ENCODE peak calls at places on chromosomes 5 and 9, in five cellular contexts. O, J, Z, C and E are unnamed samples.

GRCh38 chr5:24005384-24005783 is 498.0 kb downstream of the PRDM9 start:
- DNase-seq in O (no peak), J (no peak), Z (no peak), C (no peak), E (no peak)

GRCh38 chr5:102738037-102738436 is 17.1 kb upstream of the PAM start:
- DNase-seq in O (no peak), J (no peak), Z (no peak), C (no peak), E (no peak)

GRCh38 chr5:143262393-143263174 is 140.9 kb downstream of the NR3C1 start:
- DNase-seq in O (no peak), J (no peak), Z (no peak), C (no peak), E (no peak)

GRCh38 chr9:79652598-79652997 is 80.8 kb downstream of the TLE4 start:
- DNase-seq in O (no peak), J (no peak), Z (no peak), C (no peak), E (no peak)

GRCh38 chr5:91150189-91150588 is 232.9 kb downstream of the ARRDC3 start:
- DNase-seq in O (no peak), J (no peak), Z (no peak), C (no peak), E (no peak)

GRCh38 chr5:102807878-102808502 is 52.9 kb downstream of the PAM start:
- DNase-seq in O (peak; percentile 59), J (no peak), Z (no peak), C (no peak), E (no peak)

GRCh38 chr9:69549310-69550202 is 122.6 kb downstream of the APBA1 start:
- DNase-seq in O (peak; percentile 57), J (no peak), Z (peak; percentile 4), C (no peak), E (no peak)

GRCh38 chr5:149956685-149957084 is 3.9 kb upstream of the SLC26A2 start:
- DNase-seq in O (no peak), J (no peak), Z (no peak), C (no peak), E (no peak)

GRCh38 chr9:100466171-100466827 is 6.7 kb upstream of the TMEFF1 start:
- DNase-seq in O (peak; percentile 73), J (no peak), Z (no peak), C (no peak), E (no peak)

GRCh38 chr5:4375640-4376039 is 764.5 kb upstream of the ADAMTS16 start:
- DNase-seq in O (no peak), J (no peak), Z (no peak), C (no peak), E (no peak)

GRCh38 chr9:125744616-125745387 is 2.4 kb upstream of the PBX3 start:
- DNase-seq in O (no peak), J (no peak), Z (no peak), C (no peak), E (no peak)

GRCh38 chr5:7926296-7926695 is 57.3 kb downstream of the MTRR start:
- DNase-seq in O (no peak), J (no peak), Z (no peak), C (no peak), E (no peak)

GRCh38 chr9:129584136-129584535 is 36.8 kb downstream of the C9orf50 start:
- DNase-seq in O (peak; percentile 88), J (no peak), Z (no peak), C (peak; percentile 70), E (no peak)

GRCh38 chr9:99057665-99058625 is 47.0 kb upstream of the TGFBR1 start:
- DNase-seq in O (no peak), J (peak; percentile 34), Z (no peak), C (no peak), E (no peak)

GRCh38 chr5:22889714-22890113 is 36.6 kb upstream of the CDH12 start:
- DNase-seq in O (peak; percentile 22), J (no peak), Z (no peak), C (no peak), E (no peak)

GRCh38 chr9:4640027-4640426 is 22.1 kb upstream of the PLPP6 start:
- DNase-seq in O (peak; percentile 14), J (no peak), Z (no peak), C (no peak), E (no peak)

GRCh38 chr5:66742083-66742895 is 146.1 kb downstream of the MAST4 start:
- DNase-seq in O (no peak), J (no peak), Z (no peak), C (no peak), E (no peak)

GRCh38 chr5:15956622-15957021 is 223.0 kb downstream of the MARCHF11 start:
- DNase-seq in O (no peak), J (no peak), Z (no peak), C (no peak), E (no peak)

GRCh38 chr5:84274585-84275468 is 109.9 kb downstream of the EDIL3 start:
- DNase-seq in O (no peak), J (no peak), Z (no peak), C (no peak), E (peak; percentile 64)

GRCh38 chr9:130053504-130054427 is at the start of gene GPR107:
- DNase-seq in O (peak; percentile 80), J (peak; percentile 73), Z (no peak), C (peak; percentile 82), E (no peak)

GRCh38 chr9:123742009-123742767 is 187.7 kb downstream of the DENND1A start:
- DNase-seq in O (peak; percentile 54), J (no peak), Z (no peak), C (no peak), E (no peak)

GRCh38 chr5:148805323-148806290 is 20.8 kb upstream of the ADRB2 start:
- DNase-seq in O (no peak), J (no peak), Z (no peak), C (no peak), E (no peak)

GRCh38 chr9:134379774-134380431 is 53.6 kb downstream of the RXRA start:
- DNase-seq in O (no peak), J (no peak), Z (no peak), C (peak; percentile 88), E (no peak)